ENCODE peak calls at places on chromosomes 1 and 21, in nine cellular contexts. W, L, D, B, J, P, M, Y and V are unnamed samples.

GRCh38 chr1:180842052-180842451 is 70.6 kb upstream of the KIAA1614 start:
- DNase-seq in D (no peak), L (no peak), J (no peak), P (no peak), M (no peak), B (no peak), W (no peak), Y (no peak), V (no peak)

GRCh38 chr1:197692965-197693364 is 82.3 kb downstream of the DENND1B start:
- DNase-seq in M (no peak), W (no peak), D (no peak), Y (peak; percentile 13), J (no peak), B (no peak), P (no peak), L (no peak), V (no peak)

GRCh38 chr1:204301171-204301957 is 58.4 kb downstream of the PLEKHA6 start:
- DNase-seq in P (no peak), W (no peak), D (no peak), J (no peak), L (no peak), B (no peak), M (no peak), Y (no peak), V (no peak)

GRCh38 chr21:38269567-38269917 is 12.8 kb downstream of the KCNJ15 start:
- DNase-seq in Y (no peak), B (no peak), W (no peak), J (no peak), M (no peak), P (no peak), L (no peak), D (no peak), V (no peak)

GRCh38 chr21:46425566-46425965 is 33.1 kb upstream of the DIP2A start:
- DNase-seq in J (no peak), D (no peak), Y (no peak), L (no peak), W (no peak), M (peak; percentile 49), P (no peak), B (no peak), V (no peak)

GRCh38 chr1:96374076-96374762 is 347.4 kb upstream of the PTBP2 start:
- DNase-seq in J (no peak), Y (no peak), P (no peak), L (no peak), B (no peak), D (no peak), W (no peak), M (no peak), V (no peak)

GRCh38 chr1:47587891-47588582 is 150.2 kb downstream of the FOXD2 start:
- DNase-seq in W (no peak), M (no peak), J (no peak), B (no peak), Y (no peak), D (no peak), P (no peak), L (no peak), V (peak; percentile 64)

GRCh38 chr1:162388083-162388594 is 6.6 kb downstream of the C1orf226 start:
- DNase-seq in D (no peak), W (no peak), M (no peak), Y (no peak), P (no peak), B (no peak), J (no peak), L (no peak), V (no peak)

GRCh38 chr1:30329802-30330557 is 393.4 kb downstream of the MATN1 start:
- DNase-seq in W (no peak), D (peak; percentile 41), J (no peak), L (peak; percentile 14), B (no peak), M (no peak), Y (no peak), P (no peak), V (no peak)

GRCh38 chr1:180563013-180563827 is 4.5 kb downstream of the OVAAL start:
- DNase-seq in J (no peak), Y (peak; percentile 58), B (no peak), M (no peak), D (peak; percentile 88), P (peak; percentile 21), W (no peak), L (no peak), V (peak; percentile 35)

GRCh38 chr1:205522692-205523091 is 18.2 kb downstream of the CDK18 start:
- DNase-seq in L (no peak), M (no peak), Y (no peak), D (no peak), B (no peak), P (no peak), J (no peak), W (no peak), V (no peak)

GRCh38 chr1:206902702-206903101 is 5.5 kb downstream of the IL24 start:
- DNase-seq in B (no peak), Y (no peak), J (no peak), M (no peak), L (no peak), W (no peak), D (no peak), P (no peak), V (no peak)
- H3K4me1 ChIP-seq in B (no peaks in the 10 kb centered on the region), Y (peaks cover 33% of the 10 kb centered on the region), J (no peaks in the 10 kb centered on the region), M (no peaks in the 10 kb centered on the region), L (no peaks in the 10 kb centered on the region), W (no peaks in the 10 kb centered on the region), D (peaks cover 7% of the 10 kb centered on the region), P (no peaks in the 10 kb centered on the region), V (no peaks in the 10 kb centered on the region)

GRCh38 chr1:200411406-200412257 is 1.8 kb upstream of the ZNF281 start:
- DNase-seq in J (no peak), P (no peak), L (no peak), D (no peak), W (no peak), Y (no peak), B (no peak), M (no peak), V (no peak)
- TF ChIP-seq POLR2A in J (no peak), P (no peak), L (no peak), D (no peak), W (no peak), Y (no peak), B (no peak), M (no peak), V (no peak)

DNA sequence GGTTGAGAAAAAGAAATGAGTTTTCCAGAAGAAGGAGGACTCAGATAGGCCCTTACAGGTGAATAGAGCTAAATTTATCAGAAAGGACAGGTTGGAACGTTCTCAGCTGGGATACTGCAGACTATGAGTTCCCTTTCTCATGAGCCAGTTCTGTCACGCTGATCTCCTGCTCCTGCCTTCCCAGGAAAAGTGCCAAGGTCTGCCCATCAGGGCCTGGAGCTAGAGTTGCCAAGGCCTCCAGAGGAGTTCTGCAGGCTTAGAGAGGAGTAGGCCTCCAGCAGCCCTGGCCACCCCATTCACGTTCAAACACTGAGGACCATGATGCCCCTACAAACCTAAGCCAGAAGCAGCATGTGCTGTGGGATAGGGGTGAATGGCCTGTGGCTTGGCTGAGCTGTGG is 126.8 kb upstream of the TNR start:
- DNase-seq in P (no peak), B (no peak), Y (no peak), L (no peak), J (no peak), M (no peak), W (no peak), D (no peak), V (no peak)
- H3K4me1 ChIP-seq in P (no peaks in the 10 kb centered on the region), B (peaks cover 11% of the 10 kb centered on the region), Y (no peaks in the 10 kb centered on the region), L (no peaks in the 10 kb centered on the region), J (no peaks in the 10 kb centered on the region), M (no peaks in the 10 kb centered on the region), W (no peaks in the 10 kb centered on the region), D (no peaks in the 10 kb centered on the region), V (no peaks in the 10 kb centered on the region)

DNA sequence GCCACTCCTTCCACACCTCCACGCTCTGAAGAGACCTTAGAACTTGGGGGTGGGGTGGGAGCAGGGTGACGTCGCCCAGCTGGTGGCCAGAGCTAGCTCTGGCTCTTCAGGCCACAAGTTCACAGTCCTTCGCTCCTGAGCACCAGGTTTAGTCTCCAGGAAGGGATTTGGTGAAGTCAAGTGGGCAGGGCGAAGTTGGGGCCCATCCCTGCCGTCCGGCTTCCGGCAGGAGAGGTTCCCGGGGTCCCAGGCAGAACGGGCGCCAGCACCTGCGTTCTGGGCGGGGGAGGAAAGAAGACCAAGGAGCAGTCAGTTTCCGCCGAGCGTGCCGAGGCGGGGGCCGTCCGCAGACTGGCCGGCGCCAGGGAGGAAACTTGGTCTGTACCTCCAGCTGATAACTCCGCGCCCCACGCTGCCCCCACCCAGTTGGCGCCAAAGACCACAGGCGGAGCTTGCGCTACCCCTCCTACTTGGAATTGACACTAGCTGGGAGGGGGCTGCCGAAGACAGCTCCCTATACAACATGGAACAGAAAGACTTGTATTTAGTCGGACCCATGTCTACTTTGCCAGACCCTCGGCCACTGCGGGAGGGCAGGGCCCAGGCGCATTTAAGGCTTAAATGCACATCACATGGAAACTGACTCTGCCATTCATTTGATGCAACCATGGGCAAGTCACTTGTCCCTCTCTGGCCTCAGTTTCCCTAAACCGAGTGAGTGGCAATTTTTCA is 995 bp downstream of the ID3 start:
- DNase-seq in D (peak; percentile 92), P (peak; percentile 83), Y (peak; percentile 77), M (peak; percentile 44), J (peak; percentile 79), L (peak; percentile 73), W (no peak), B (peak; percentile 72), V (peak; percentile 81)
- TF ChIP-seq POLR2A in D (peak; percentile 73), P (peak; percentile 93), Y (peak; percentile 9), M (peak; percentile 96), J (no peak), L (no peak), W (no peak), B (peak; percentile 43), V (peak; percentile 55)